ENCODE peak calls at places on chromosomes 2 and 18, in seven cellular contexts. S is epithelial cell of proximal tubule, R is right cardiac atrium, P is hepatocyte, Q is fibroblast of the aortic adventitia, C is MM.1S, V is NB4. B is an unnamed sample.
A peak's percentile ranks its signal among the peaks of the same experiment; 100 is the strongest.

GRCh38 chr2:84435331-84436081 is 23.6 kb downstream of the SUCLG1 start:
- DNase-seq in S (no peak), R (peak; percentile 25), P (peak; percentile 37), Q (peak; percentile 56), C (no peak), V (no peak), B (no peak)

GRCh38 chr2:219772103-219772502 is 144.7 kb downstream of the SLC4A3 start:
- DNase-seq in S (no peak), R (no peak), P (no peak), Q (no peak), C (no peak), V (no peak), B (no peak)

GRCh38 chr18:56637897-56638231 is 528 bp downstream of the TXNL1 start:
- DNase-seq in S (no peak), R (no peak), P (peak; percentile 34), Q (peak; percentile 9), C (peak; percentile 14), V (peak; percentile 15), B (peak; percentile 29)

GRCh38 chr2:234631896-234632514 is 135.1 kb upstream of the ARL4C start:
- DNase-seq in S (no peak), R (no peak), P (no peak), Q (no peak), C (no peak), V (no peak), B (no peak)

GRCh38 chr18:46226461-46226860 is 122.3 kb downstream of the HAUS1 start:
- DNase-seq in S (no peak), R (no peak), P (no peak), Q (peak; percentile 41), C (no peak), V (no peak), B (no peak)

GRCh38 chr2:20617892-20618467 is 32.9 kb downstream of the HS1BP3 start:
- DNase-seq in S (peak; percentile 87), R (peak; percentile 99), P (peak; percentile 95), Q (peak; percentile 100), C (no peak), V (peak; percentile 32), B (peak; percentile 31)

GRCh38 chr2:26164641-26165211 is 8.2 kb upstream of the GAREM2 start:
- DNase-seq in S (no peak), R (no peak), P (no peak), Q (no peak), C (no peak), V (no peak), B (no peak)

GRCh38 chr2:219709261-219709867 is 81.9 kb downstream of the SLC4A3 start:
- DNase-seq in S (no peak), R (no peak), P (no peak), Q (no peak), C (no peak), V (no peak), B (no peak)

GRCh38 chr2:171965238-171965637 is 34.5 kb upstream of the METAP1D start:
- DNase-seq in S (no peak), R (no peak), P (no peak), Q (no peak), C (no peak), V (no peak), B (no peak)

GRCh38 chr2:159249955-159250723 is 36.4 kb downstream of the WDSUB1 start:
- DNase-seq in S (peak; percentile 75), R (peak; percentile 57), P (peak; percentile 47), Q (peak; percentile 79), C (no peak), V (peak; percentile 74), B (peak; percentile 44)

GRCh38 chr2:222310747-222311320 is 12.0 kb upstream of the PAX3 start:
- DNase-seq in S (no peak), R (no peak), P (no peak), Q (no peak), C (no peak), V (no peak), B (no peak)

GRCh38 chr2:222309766-222310165 is 11.0 kb upstream of the PAX3 start:
- DNase-seq in S (no peak), R (no peak), P (no peak), Q (no peak), C (no peak), V (no peak), B (no peak)

GRCh38 chr2:222309361-222309760 is 10.6 kb upstream of the PAX3 start:
- DNase-seq in S (no peak), R (no peak), P (no peak), Q (no peak), C (no peak), V (no peak), B (no peak)

GRCh38 chr2:222311978-222312738 is 13.4 kb upstream of the PAX3 start:
- DNase-seq in S (no peak), R (no peak), P (no peak), Q (no peak), C (no peak), V (no peak), B (no peak)

DNA sequence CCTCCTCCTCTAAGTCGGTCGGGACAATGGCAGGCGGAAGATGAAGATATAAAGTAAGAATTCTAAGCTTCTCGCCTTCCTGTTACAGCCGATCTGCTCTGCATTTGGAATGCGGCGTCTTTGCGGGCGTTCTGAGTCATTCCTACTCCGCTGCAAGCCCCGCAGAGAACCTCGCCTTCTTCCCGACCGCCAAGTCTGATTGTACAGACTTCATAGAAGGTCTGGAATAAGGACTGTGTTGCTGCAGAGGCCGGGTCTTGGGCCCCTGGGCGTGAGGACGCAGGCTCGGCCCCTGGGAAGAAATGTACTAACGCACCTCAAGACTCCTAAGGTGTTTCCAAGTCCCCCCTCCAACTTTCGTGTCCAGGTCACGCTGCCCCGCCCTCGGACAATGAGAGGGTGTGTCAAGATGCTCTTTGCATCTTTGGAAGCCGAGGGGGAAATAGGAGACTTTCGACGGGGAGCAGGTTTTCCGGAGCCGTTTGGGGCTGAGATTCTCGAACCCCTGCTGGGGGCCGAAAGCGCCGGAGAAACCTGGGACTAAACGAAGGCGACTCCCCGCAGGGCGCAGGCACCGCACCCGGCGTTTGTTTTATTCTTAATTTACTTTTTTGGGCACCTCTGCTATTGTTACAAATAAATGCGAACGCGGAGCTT is 12.7 kb upstream of the PAX3 start:
- DNase-seq in S (no peak), R (no peak), P (no peak), Q (no peak), C (no peak), V (no peak), B (no peak)
- H3K4me3 ChIP-seq in S (no peak overlapping the region), R (no peak overlapping the region), P (no peak overlapping the region), Q (no peak overlapping the region), C (no peak overlapping the region), V (no peak overlapping the region), B (no peak overlapping the region)

GRCh38 chr2:168138911-168139310 is 108.5 kb downstream of the STK39 start:
- DNase-seq in S (no peak), R (no peak), P (no peak), Q (no peak), C (no peak), V (no peak), B (no peak)

GRCh38 chr2:168138369-168138768 is 109.0 kb downstream of the STK39 start:
- DNase-seq in S (no peak), R (peak; percentile 34), P (no peak), Q (no peak), C (no peak), V (no peak), B (no peak)

GRCh38 chr2:168135630-168136029 is 111.8 kb downstream of the STK39 start:
- DNase-seq in S (no peak), R (no peak), P (no peak), Q (no peak), C (no peak), V (no peak), B (no peak)

GRCh38 chr2:168136392-168136977 is 110.9 kb downstream of the STK39 start:
- DNase-seq in S (no peak), R (no peak), P (no peak), Q (peak; percentile 70), C (peak; percentile 46), V (peak; percentile 58), B (peak; percentile 24)

DNA sequence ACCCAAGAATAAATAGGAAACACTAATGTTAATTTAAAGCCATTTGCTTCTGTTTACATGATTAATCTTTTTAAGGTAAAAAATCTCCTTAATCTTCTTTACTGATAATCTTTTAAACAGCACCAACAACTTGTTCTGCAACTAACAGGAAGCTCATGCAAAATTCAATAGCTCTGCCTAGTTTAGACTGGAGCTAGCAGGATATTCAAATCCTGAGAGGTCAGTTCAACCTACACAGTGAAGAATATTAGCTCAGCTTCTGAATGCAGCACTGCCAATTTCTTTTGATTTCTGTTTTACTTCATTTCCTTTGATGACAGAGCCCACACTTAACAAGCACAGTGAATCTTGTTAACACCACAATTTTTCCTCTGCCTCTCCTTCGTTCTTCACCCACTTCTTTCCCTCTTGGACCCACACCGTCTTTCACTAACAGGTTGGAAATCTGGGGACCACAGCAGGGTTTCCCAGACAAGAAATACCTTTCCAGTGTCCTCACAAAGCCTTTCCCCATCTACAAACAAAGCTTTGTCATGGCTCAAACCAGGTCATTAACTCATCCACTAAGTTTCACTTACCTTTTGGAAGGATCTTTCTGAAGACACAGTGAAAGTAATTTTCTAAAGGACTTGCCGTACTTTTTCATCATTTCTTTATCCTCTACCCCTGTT is 109.8 kb downstream of the STK39 start:
- DNase-seq in S (no peak), R (no peak), P (no peak), Q (no peak), C (no peak), V (no peak), B (no peak)
- H3K4me3 ChIP-seq in S (no peak overlapping the region), R (no peak overlapping the region), P (no peak overlapping the region), Q (no peak overlapping the region), C (no peak overlapping the region), V (no peak overlapping the region), B (no peak overlapping the region)

DNA sequence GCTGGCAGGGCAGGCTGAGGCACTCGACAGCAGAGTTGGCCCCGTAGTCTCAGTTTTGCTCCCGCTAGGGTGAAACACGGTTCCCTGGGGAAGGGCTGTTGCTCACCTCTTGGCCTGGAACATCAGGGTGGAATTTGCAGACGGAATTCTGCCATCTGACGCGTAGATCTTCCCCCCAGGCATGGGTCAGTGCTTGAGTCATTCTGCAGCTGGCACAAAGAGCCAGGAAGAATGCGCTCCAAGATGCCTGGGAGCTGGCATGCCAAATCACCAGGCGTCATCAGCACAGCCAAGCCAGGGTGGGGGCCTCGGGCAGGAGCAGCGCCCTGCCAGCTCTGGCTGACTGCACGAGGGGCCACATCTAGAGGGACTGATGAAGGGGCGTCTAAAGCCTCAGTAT is 42.7 kb downstream of the ODC1 start:
- DNase-seq in S (peak; percentile 95), R (peak; percentile 68), P (no peak), Q (peak; percentile 99), C (no peak), V (no peak), B (no peak)
- H3K4me3 ChIP-seq in S (no peak overlapping the region), R (no peak overlapping the region), P (no peak overlapping the region), Q (no peak overlapping the region), C (no peak overlapping the region), V (no peak overlapping the region), B (no peak overlapping the region)

DNA sequence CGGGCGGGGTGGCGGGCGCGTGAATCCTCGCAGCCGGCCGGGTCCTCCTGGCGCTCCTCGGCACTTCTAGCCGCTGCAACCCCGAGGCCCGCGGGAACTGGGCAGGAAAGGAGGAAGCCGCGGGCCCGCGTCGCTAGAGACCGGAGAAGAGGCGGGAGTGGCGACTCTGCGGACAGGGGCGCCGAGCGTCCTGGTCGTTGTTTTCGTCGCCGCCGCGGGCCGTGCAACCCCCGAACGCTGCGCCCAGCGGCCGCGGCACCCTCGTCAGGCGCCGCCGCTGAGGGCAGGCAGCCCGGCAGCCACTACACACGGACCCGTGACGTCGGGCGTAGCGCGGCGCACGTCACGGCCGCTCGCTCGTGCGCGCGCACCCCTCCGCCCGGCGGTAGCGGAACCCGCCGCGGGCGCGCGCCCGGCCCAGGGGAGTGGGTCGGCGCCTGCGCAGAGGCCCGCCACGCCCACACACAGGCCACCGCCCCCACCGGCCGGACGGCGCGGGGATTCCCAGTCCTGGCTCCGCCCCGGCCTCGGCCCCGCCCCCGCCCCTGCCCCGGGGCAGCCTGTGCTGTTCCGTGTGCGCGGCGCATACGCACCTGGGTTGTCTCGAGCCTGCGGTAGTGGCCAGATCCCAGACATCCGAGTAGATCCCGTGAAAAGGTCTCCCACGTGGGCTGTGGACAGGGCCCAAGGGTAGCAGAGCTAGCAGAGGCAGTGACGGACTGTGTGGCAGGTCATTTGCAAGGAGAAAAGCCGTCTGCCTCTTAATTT is at the start of gene MAP3K2:
- DNase-seq in S (no peak), R (peak; percentile 93), P (peak; percentile 98), Q (peak; percentile 84), C (peak; percentile 93), V (peak; percentile 94), B (peak; percentile 97)
- H3K4me3 ChIP-seq in S (peak within 1 kb of the TSS; percentile 84), R (peak within 1 kb of the TSS; percentile 88), P (peak within 1 kb of the TSS; percentile 94), Q (peak within 1 kb of the TSS; percentile 77), C (peak within 1 kb of the TSS; percentile 88), V (peak within 1 kb of the TSS; percentile 92), B (peak within 1 kb of the TSS; percentile 99)